ENCODE peak calls at places on chromosome 11, in six cellular contexts. N is IMR-90, B is H1, S is H9, V is trophoblast cell, L is mesenchymal stem cell. X is an unnamed sample.

GRCh38 chr11:120807414-120808150 is 216.3 kb upstream of the TBCEL start:
- DNase-seq in L (peak), S (peak), B (no peak), N (peak), V (peak), X (peak)

GRCh38 chr11:15055620-15056356 is 17.6 kb upstream of the CALCB start:
- DNase-seq in N (no peak), V (no peak), L (no peak), S (no peak), B (no peak), X (no peak)

GRCh38 chr11:112977620-112978212 is 16.5 kb downstream of the NCAM1 start:
- DNase-seq in S (no peak), L (peak), N (peak), B (no peak), V (peak), X (peak)

GRCh38 chr11:85406841-85407240 is 220.3 kb downstream of the DLG2 start:
- DNase-seq in L (no peak), V (peak), B (no peak), S (no peak), N (no peak), X (no peak)

GRCh38 chr11:116478205-116478604 is 294.6 kb downstream of the BUD13 start:
- DNase-seq in N (no peak), S (no peak), B (no peak), L (no peak), V (no peak), X (no peak)

GRCh38 chr11:82978422-82979099 is 77.0 kb downstream of the DDIAS start:
- DNase-seq in V (no peak), B (no peak), N (peak), L (peak), S (no peak), X (no peak)

GRCh38 chr11:64356498-64357411 is 2.2 kb upstream of the RPS6KA4 start:
- DNase-seq in S (peak), V (peak), B (no peak), L (peak), N (no peak), X (peak)

GRCh38 chr11:66264893-66265292 is 3.5 kb upstream of the RAB1B start:
- DNase-seq in L (no peak), S (peak), V (no peak), B (no peak), N (no peak), X (no peak)

GRCh38 chr11:14644396-14645246 is 1.0 kb downstream of the PDE3B start:
- DNase-seq in V (peak), S (peak), B (no peak), N (no peak), L (peak), X (peak)

GRCh38 chr11:103281301-103281700 is 172.1 kb downstream of the DYNC2H1 start:
- DNase-seq in S (no peak), B (no peak), L (no peak), N (peak), V (peak), X (no peak)
- H3K14ac ChIP-seq in S (no peak), B (no peak), L (no peak), N (no peak), V (no peak), X (no peak)

GRCh38 chr11:93564895-93565294 is 21.7 kb upstream of the SMCO4 start:
- DNase-seq in N (no peak), B (no peak), S (no peak), V (no peak), L (no peak), X (no peak)

GRCh38 chr11:93563857-93564256 is 20.7 kb upstream of the SMCO4 start:
- DNase-seq in B (no peak), V (no peak), S (no peak), L (no peak), N (no peak), X (no peak)

GRCh38 chr11:93559681-93560080 is 16.5 kb upstream of the SMCO4 start:
- DNase-seq in V (no peak), L (no peak), S (no peak), N (no peak), B (no peak), X (no peak)

DNA sequence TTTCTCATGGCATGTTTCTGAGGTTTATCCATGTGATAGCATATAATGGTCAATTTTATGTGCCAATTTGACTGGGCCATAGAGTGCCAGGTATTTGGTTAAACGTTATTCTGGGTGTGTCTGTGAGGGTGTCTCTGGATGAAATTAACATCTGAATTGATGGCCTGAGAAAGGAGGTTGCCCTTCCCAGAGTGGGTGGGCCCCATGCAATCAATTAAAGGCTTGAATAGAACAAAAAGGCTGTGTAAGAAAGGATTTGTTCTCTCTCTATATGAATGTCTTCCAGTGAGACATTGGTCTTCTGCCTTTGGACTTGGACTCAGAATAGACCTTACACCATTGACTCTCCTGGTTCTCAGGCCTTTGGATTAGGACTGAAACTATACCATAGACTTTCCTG is 17.3 kb upstream of the SMCO4 start:
- DNase-seq in N (no peak), S (no peak), B (no peak), V (no peak), L (no peak), X (no peak)
- H3K14ac ChIP-seq in N (no peak), S (no peak), B (no peak), V (no peak), L (no peak), X (no peak)

GRCh38 chr11:498297-499181 is 8.5 kb downstream of the RNH1 start:
- DNase-seq in N (no peak), L (no peak), B (no peak), V (no peak), S (peak), X (no peak)

GRCh38 chr11:497565-498296 is 9.3 kb downstream of the RNH1 start:
- DNase-seq in N (no peak), L (no peak), B (no peak), V (no peak), S (no peak), X (no peak)

GRCh38 chr11:501683-502287 is 5.3 kb downstream of the RNH1 start:
- DNase-seq in N (no peak), B (no peak), L (no peak), S (no peak), V (no peak), X (no peak)

GRCh38 chr11:501001-501682 is 5.9 kb downstream of the RNH1 start:
- DNase-seq in S (no peak), V (no peak), L (no peak), B (no peak), N (no peak), X (no peak)

DNA sequence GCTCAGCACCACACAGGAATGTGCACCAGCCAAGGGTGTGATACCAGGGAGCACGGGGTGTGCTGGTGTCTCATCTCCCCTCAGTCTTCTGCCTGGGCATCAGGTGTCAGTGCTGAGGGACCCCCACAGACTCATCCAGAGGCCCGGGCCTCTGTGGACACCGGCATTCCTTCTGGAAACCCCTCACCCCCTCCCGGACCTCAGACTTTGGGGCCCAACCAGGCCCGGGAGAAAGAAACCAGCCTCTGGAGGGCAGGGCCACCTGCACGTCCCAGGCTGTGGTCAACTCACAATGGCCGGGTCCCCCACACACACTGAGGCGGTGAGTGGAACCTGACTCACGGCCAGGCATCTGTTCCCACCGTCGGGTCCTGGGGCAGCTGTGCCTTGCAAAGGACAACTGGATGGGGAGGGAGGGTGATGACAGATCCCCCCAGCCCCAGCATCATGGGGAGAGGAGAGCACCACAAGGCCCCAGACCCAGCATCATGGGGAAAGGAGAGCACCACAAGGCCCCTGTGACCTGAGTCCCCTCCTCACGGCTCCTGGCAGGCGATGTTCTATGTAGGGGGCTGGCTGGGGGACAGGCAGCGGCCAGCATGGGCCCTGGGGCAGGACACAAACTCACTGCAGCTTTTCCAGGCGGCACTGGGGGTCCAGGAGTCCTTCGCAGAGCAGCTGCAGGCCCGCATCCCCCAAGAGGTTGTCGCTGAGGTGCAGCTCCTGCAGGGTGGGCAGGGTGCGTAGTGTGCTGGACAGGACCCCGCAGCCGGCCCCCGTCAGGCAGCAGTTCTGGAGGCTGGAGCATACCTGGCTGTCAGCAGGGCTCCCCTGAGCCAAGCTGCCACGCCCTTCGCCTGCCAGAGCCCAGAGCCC is 7.6 kb downstream of the RNH1 start:
- DNase-seq in B (no peak), S (peak), L (no peak), N (no peak), V (no peak), X (no peak)
- H3K14ac ChIP-seq in B (no peak), S (no peak), L (no peak), N (no peak), V (no peak), X (no peak)

DNA sequence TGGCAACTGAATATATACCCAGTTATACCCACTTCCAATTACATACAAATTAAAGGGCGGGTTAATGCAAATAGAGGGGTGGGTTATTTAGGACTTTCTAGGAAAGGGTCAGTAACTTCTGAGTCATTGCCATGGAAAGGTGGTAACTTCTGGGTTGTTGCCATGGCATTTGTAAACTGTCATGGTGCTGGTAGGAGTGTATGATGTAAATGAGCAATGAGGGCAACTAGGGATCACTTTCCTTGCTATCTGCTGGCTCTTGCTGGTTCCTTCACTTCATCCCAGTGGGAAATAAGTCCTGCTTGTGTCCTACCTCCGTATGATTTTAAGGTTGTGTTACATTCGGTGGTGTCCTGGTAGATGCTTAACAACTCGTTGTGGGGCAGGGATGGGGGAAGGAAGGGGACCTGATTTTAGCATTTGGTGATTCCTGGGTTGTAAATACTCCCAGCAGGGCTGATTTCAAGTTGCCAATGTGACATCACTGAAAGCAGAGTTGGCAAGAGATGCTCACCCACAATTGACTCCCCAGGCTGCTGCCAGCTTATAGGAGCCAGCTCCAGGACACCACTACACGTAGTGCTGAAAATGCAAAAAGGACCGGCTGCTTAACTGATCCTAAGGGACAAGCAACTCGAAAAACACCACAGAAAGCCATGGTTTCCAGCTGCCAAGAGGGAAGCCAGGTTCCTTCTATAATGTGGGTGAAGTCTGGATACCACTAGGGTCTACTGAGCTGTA is 70.2 kb downstream of the SYT9 start:
- DNase-seq in L (no peak), S (no peak), N (no peak), V (peak), B (no peak), X (no peak)
- H3K14ac ChIP-seq in L (no peak), S (no peak), N (no peak), V (no peak), B (no peak), X (no peak)

DNA sequence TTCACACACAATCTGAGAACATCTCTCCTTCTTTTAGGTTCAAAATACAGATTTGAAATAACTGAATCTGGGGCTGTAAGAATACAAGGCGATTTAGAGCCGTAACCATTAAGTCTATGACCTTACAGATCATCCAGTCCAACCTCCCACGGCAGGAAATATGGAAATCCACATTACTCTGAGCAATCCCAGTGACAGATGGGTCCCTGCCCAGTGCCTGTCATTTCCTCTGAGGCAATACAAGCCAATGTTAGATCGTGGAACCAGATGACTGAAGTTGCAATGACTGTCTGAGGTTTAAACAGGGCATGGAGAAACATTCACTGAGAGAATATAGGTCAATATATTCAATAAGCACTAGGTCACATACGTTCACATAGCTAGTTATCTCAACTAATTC is 77.4 kb upstream of the OR5AK2 start:
- DNase-seq in N (no peak), V (no peak), L (no peak), B (no peak), S (no peak), X (no peak)
- H3K14ac ChIP-seq in N (no peak), V (no peak), L (no peak), B (no peak), S (no peak), X (no peak)

DNA sequence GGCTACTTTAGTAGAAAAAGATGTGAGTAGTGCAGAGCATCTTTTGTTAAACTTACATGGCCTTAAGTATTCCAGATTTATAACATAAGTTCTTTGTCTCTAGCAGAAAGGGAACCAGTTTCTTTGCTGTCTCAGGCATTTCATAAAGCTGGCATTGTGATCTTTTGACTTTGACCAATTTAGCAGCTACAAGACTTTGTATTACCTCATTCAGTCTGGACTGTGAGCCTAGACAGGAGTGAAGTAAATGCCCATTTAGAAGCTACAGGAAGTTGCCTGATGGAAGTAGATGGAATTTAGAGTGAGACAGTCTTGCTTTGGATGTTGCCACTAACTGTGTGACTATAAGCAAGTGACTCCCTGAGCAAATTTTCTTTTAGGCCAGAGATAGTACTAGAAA is 25.7 kb upstream of the GLYAT start:
- DNase-seq in L (no peak), B (no peak), V (no peak), S (no peak), N (no peak), X (no peak)
- H3K14ac ChIP-seq in L (no peak), B (no peak), V (no peak), S (no peak), N (no peak), X (no peak)

DNA sequence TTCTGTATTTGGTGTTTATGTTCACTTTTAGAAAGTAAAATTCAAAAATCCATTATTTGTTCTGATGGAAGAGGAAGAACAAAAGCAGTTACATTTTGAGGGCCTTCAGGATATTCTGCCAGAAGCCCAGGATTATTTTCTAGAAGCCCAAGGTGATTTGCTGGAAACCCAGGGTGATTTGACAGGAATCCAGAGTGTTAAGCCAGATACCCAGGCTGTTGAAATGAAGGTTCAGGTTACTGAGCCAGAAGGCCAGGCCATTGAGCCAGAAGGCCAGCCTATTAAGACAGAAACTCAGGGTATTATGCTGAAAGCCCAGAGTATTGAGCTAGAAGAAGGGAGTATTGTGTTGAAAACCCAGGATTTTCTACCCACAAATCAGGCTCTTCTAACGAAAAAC is 33.1 kb downstream of the CCDC15 start:
- DNase-seq in V (no peak), N (no peak), S (no peak), L (no peak), B (no peak), X (no peak)
- H3K14ac ChIP-seq in V (no peak), N (no peak), S (no peak), L (no peak), B (no peak), X (no peak)

DNA sequence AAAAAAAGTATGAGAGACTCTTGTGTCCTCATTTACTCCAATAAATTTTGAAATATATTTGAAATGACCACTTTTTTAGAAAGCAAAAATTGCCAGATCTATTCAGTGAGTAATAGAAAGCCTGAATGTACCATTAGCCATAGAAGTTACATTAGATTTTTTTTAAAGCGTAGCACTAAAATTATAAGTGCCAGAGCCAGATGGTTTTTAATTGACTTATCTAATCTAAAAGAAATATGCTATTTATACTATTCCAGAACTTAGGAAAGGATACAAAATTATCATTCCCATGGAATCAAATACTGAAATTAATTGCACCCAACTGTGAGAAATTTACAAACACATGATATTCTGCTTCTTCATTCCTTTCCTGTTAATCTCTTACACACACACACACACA is 64.4 kb upstream of the SLC17A6 start:
- DNase-seq in S (no peak), L (no peak), B (no peak), V (no peak), N (no peak), X (no peak)
- H3K14ac ChIP-seq in S (no peak), L (no peak), B (no peak), V (no peak), N (no peak), X (no peak)

GRCh38 chr11:1737080-1737757 is 13.2 kb downstream of the IFITM10 start:
- DNase-seq in N (no peak), V (no peak), L (no peak), S (no peak), B (no peak), X (no peak)
- H3K14ac ChIP-seq in N (no peak), V (no peak), L (no peak), S (no peak), B (no peak), X (no peak)